ENCODE peak calls at places on chromosomes 3 and 15, in five cellular contexts. R, Q, O, X and C are unnamed samples.

GRCh38 chr15:40286794-40287193 is 3.9 kb upstream of the ANKRD63 start:
- DNase-seq in R (no peak), Q (no peak), O (no peak), X (no peak), C (no peak)

GRCh38 chr15:86772369-86773059 is 692.8 kb downstream of the AGBL1 start:
- DNase-seq in R (no peak), Q (no peak), O (no peak), X (no peak), C (no peak)

GRCh38 chr15:41048397-41048796 is 67.7 kb downstream of the INO80 start:
- DNase-seq in R (no peak), Q (no peak), O (no peak), X (no peak), C (no peak)

GRCh38 chr3:129602730-129603560 is 3.5 kb downstream of the PLXND1 start:
- DNase-seq in R (peak; percentile 93), Q (peak; percentile 86), O (no peak), X (peak; percentile 74), C (no peak)

GRCh38 chr15:90463381-90463780 is 66.3 kb upstream of the CRTC3 start:
- DNase-seq in R (peak; percentile 90), Q (no peak), O (no peak), X (no peak), C (no peak)

GRCh38 chr3:45929042-45929679 is 14.1 kb upstream of the CXCR6 start:
- DNase-seq in R (no peak), Q (peak; percentile 23), O (peak; percentile 75), X (peak; percentile 64), C (no peak)

GRCh38 chr15:43922021-43922420 is 95.2 kb downstream of the WDR76 start:
- DNase-seq in R (peak; percentile 20), Q (no peak), O (no peak), X (no peak), C (no peak)

GRCh38 chr15:38991126-38991525 is 426.5 kb upstream of the RASGRP1 start:
- DNase-seq in R (peak; percentile 40), Q (no peak), O (no peak), X (peak; percentile 74), C (no peak)

GRCh38 chr15:91879148-91879547 is 25.6 kb downstream of the SLCO3A1 start:
- DNase-seq in R (no peak), Q (no peak), O (no peak), X (no peak), C (no peak)

GRCh38 chr3:147756478-147756877 is 347.3 kb downstream of the ZIC1 start:
- DNase-seq in R (no peak), Q (no peak), O (no peak), X (no peak), C (no peak)

GRCh38 chr3:178194547-178194946 is 341.7 kb upstream of the KCNMB2 start:
- DNase-seq in R (no peak), Q (no peak), O (no peak), X (no peak), C (no peak)

GRCh38 chr15:25783607-25784131 is 79.5 kb downstream of the ATP10A start:
- DNase-seq in R (no peak), Q (peak; percentile 5), O (peak; percentile 55), X (peak; percentile 88), C (no peak)

GRCh38 chr3:125585595-125586223 is 9.6 kb downstream of the OSBPL11 start:
- DNase-seq in R (peak; percentile 61), Q (peak; percentile 63), O (peak; percentile 51), X (peak; percentile 86), C (no peak)

GRCh38 chr3:86828751-86829150 is 162.2 kb downstream of the VGLL3 start:
- DNase-seq in R (no peak), Q (no peak), O (no peak), X (no peak), C (no peak)

GRCh38 chr3:24110051-24110450 is 165.0 kb downstream of the NR1D2 start:
- DNase-seq in R (no peak), Q (no peak), O (no peak), X (no peak), C (no peak)

GRCh38 chr3:66633564-66633963 is 132.7 kb upstream of the LRIG1 start:
- DNase-seq in R (no peak), Q (no peak), O (no peak), X (no peak), C (no peak)

DNA sequence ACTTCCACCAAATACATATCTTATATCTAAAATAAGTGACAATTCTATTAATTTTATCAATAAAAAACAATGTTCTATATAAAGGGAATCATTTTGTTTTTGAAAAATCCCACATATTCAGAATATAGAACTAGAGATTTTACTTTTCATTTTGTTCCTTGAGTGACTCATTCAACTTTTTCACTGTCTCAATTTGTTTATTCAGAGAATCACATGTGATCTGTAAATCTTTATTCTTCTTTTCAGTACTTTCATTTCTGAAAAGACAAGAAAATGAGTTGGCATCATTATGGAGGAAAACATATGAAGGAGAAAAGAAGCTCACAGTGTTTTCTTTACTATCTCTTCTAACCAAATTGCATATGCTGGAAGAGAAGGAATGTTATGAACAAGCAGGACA is 35.0 kb downstream of the CIP2A start:
- DNase-seq in R (no peak), Q (no peak), O (no peak), X (no peak), C (no peak)
- H3K27ac ChIP-seq in R (no peak overlapping the region), Q (no peak overlapping the region), O (no peak overlapping the region), X (no peak overlapping the region), C (no peak overlapping the region)

DNA sequence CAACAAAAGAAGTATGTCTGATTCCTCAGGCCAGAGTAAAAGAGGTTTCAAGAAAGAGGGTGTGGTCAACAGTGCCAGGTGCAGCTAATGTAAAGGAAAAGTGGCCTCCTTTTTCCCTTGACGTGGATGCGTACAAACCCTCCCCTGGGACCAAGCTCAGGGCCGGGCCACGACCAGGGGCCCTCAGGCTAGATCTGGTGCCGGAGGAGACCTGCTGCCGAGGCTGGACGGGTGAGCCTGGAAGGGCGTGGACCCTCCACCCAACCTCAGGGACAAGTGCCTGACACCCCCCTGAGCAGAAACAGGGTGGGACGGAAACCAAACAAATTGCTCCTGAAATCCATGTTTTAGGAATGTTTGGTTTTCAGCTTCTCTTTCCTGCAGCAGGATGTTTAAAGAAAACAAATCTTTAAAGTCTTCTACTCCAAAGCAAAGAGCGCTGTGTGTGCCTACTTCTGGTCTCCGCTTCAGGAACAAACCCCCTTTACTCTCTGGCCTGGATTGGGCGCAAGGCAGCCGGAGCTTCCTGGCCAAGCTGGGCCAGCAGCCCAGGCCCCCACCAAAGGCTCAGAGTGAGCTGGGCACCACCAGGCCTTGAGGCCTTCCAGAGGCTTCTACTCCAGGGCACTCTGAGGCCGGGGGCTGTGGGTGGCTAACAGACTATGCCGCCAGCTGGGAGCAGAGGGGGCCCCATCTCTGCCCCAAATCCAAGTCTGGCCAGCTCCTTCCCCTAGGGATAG is 21.4 kb downstream of the ZDHHC19 start:
- DNase-seq in R (no peak), Q (no peak), O (peak; percentile 35), X (no peak), C (peak; percentile 72)
- H3K27ac ChIP-seq in R (no peak overlapping the region), Q (no peak overlapping the region), O (no peak overlapping the region), X (no peak overlapping the region), C (peak overlapping the region; percentile 41)

GRCh38 chr15:70320077-70320830 is 222.5 kb upstream of the TLE3 start:
- DNase-seq in R (no peak), Q (no peak), O (no peak), X (no peak), C (no peak)
- H3K27ac ChIP-seq in R (no peak overlapping the region), Q (no peak overlapping the region), O (no peak overlapping the region), X (no peak overlapping the region), C (peak overlapping the region; percentile 13)

DNA sequence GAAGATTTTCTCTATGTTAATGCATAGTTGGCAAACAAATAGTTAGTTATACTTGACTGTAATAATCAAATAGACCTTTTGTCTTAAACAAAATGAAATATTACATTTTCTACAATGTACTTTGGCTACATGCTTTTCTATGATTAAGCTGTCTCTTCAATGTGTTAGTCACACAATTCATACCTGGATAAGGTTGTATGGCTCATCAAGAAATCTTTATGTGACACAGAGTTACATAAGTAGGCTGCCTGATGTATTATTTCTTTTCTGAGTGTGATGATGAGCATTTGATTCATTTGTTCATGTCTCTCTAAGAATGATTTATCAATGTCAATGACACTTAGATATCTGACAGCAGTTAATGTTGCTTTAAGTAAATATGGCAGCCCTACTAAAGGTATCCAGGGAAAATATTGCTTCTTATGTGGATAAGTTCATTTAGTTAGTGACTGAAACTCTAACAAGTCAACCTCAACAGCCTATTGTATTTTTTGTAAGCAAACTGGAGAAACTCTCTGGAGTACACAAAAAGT is 157.4 kb upstream of the SOX2 start:
- DNase-seq in R (no peak), Q (no peak), O (no peak), X (no peak), C (no peak)
- H3K27ac ChIP-seq in R (no peak overlapping the region), Q (no peak overlapping the region), O (no peak overlapping the region), X (no peak overlapping the region), C (no peak overlapping the region)

GRCh38 chr3:100717637-100718487 is 8.6 kb downstream of the TFG start:
- DNase-seq in R (no peak), Q (no peak), O (no peak), X (no peak), C (no peak)

GRCh38 chr3:100720423-100720822 is 11.1 kb downstream of the TFG start:
- DNase-seq in R (no peak), Q (no peak), O (no peak), X (peak; percentile 37), C (no peak)

GRCh38 chr3:100710355-100711198 is 1.3 kb downstream of the TFG start:
- DNase-seq in R (peak; percentile 79), Q (peak; percentile 39), O (peak; percentile 54), X (peak; percentile 73), C (no peak)

GRCh38 chr3:100717063-100717462 is 7.8 kb downstream of the TFG start:
- DNase-seq in R (no peak), Q (no peak), O (no peak), X (no peak), C (no peak)

DNA sequence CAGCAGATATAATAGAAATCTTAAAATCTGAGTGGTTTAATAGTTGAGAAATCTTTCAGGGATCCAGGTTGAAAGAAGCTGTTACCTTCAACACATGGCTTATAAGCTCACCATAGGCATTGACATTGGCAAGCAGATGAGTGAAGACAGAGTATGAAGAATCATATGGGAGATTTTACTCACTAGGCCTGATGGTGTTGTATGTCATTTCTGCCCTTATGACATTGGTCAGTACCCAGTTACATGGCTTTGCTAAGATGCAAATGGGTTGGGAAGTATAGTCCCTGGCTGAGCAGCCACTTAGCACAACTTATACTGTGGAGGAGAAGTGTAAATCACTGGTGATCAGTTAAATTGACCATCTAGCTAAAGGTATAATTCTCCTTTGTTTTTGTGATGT is 5.9 kb downstream of the TFG start:
- DNase-seq in R (no peak), Q (no peak), O (no peak), X (no peak), C (no peak)
- H3K27ac ChIP-seq in R (no peak overlapping the region), Q (no peak overlapping the region), O (no peak overlapping the region), X (no peak overlapping the region), C (no peak overlapping the region)